ENCODE peak calls at places on chromosomes 7 and 10, in seven cellular contexts. One of them, this sample, is unnamed.

GRCh38 chr7:2943851-2944601 is 99.6 kb downstream of the CARD11 start:
- DNase-seq in stimulated activated CD8-positive, alpha-beta memory T cell treated with anti-CD3 and anti-CD28 coated beads, Interleukin-4, amount 100 ng/mL, for 4 hours: no peak
- DNase-seq in hypothalamus: no peak
- DNase-seq in occipital lobe: no peak
- DNase-seq in RWPE2: peak; percentile 45
- DNase-seq in NCI-H1694: no peak
- DNase-seq in anterior cingulate cortex: no peak
- DNase-seq in this sample: no peak

GRCh38 chr7:130865408-130866236 is 131.6 kb upstream of the KLF14 start:
- DNase-seq in anterior cingulate cortex: no peak
- DNase-seq in hypothalamus: no peak
- DNase-seq in RWPE2: no peak
- DNase-seq in NCI-H1694: no peak
- DNase-seq in occipital lobe: no peak
- DNase-seq in stimulated activated CD8-positive, alpha-beta memory T cell treated with anti-CD3 and anti-CD28 coated beads, Interleukin-4, amount 100 ng/mL, for 4 hours: no peak
- DNase-seq in this sample: no peak

GRCh38 chr7:151379534-151380198 is 30.2 kb downstream of the WDR86 start:
- DNase-seq in anterior cingulate cortex: no peak
- DNase-seq in hypothalamus: no peak
- DNase-seq in occipital lobe: no peak
- DNase-seq in stimulated activated CD8-positive, alpha-beta memory T cell treated with anti-CD3 and anti-CD28 coated beads, Interleukin-4, amount 100 ng/mL, for 4 hours: no peak
- DNase-seq in NCI-H1694: no peak
- DNase-seq in RWPE2: no peak
- DNase-seq in this sample: no peak

GRCh38 chr10:14383266-14383665 is 52.5 kb upstream of the FRMD4A start:
- DNase-seq in RWPE2: no peak
- DNase-seq in NCI-H1694: no peak
- DNase-seq in anterior cingulate cortex: no peak
- DNase-seq in hypothalamus: no peak
- DNase-seq in occipital lobe: no peak
- DNase-seq in stimulated activated CD8-positive, alpha-beta memory T cell treated with anti-CD3 and anti-CD28 coated beads, Interleukin-4, amount 100 ng/mL, for 4 hours: no peak
- DNase-seq in this sample: no peak

GRCh38 chr7:147170341-147171012 is 1053.9 kb downstream of the CNTNAP2 start:
- DNase-seq in hypothalamus: no peak
- DNase-seq in stimulated activated CD8-positive, alpha-beta memory T cell treated with anti-CD3 and anti-CD28 coated beads, Interleukin-4, amount 100 ng/mL, for 4 hours: no peak
- DNase-seq in anterior cingulate cortex: no peak
- DNase-seq in occipital lobe: no peak
- DNase-seq in NCI-H1694: no peak
- DNase-seq in RWPE2: no peak
- DNase-seq in this sample: no peak

GRCh38 chr7:39589323-39590111 is 23.3 kb downstream of the YAE1 start:
- DNase-seq in anterior cingulate cortex: no peak
- DNase-seq in stimulated activated CD8-positive, alpha-beta memory T cell treated with anti-CD3 and anti-CD28 coated beads, Interleukin-4, amount 100 ng/mL, for 4 hours: peak; percentile 35
- DNase-seq in occipital lobe: no peak
- DNase-seq in NCI-H1694: no peak
- DNase-seq in RWPE2: no peak
- DNase-seq in hypothalamus: no peak
- DNase-seq in this sample: no peak

GRCh38 chr7:106070201-106070551 is 41.9 kb downstream of the SYPL1 start:
- DNase-seq in NCI-H1694: no peak
- DNase-seq in stimulated activated CD8-positive, alpha-beta memory T cell treated with anti-CD3 and anti-CD28 coated beads, Interleukin-4, amount 100 ng/mL, for 4 hours: no peak
- DNase-seq in occipital lobe: no peak
- DNase-seq in anterior cingulate cortex: no peak
- DNase-seq in hypothalamus: no peak
- DNase-seq in RWPE2: no peak
- DNase-seq in this sample: no peak

GRCh38 chr7:98978672-98979071 is 100.3 kb downstream of the TRRAP start:
- DNase-seq in NCI-H1694: no peak
- DNase-seq in anterior cingulate cortex: no peak
- DNase-seq in hypothalamus: no peak
- DNase-seq in occipital lobe: no peak
- DNase-seq in stimulated activated CD8-positive, alpha-beta memory T cell treated with anti-CD3 and anti-CD28 coated beads, Interleukin-4, amount 100 ng/mL, for 4 hours: no peak
- DNase-seq in RWPE2: no peak
- DNase-seq in this sample: no peak

GRCh38 chr7:11923376-11923922 is 91.5 kb upstream of the THSD7A start:
- DNase-seq in hypothalamus: no peak
- DNase-seq in RWPE2: no peak
- DNase-seq in NCI-H1694: no peak
- DNase-seq in stimulated activated CD8-positive, alpha-beta memory T cell treated with anti-CD3 and anti-CD28 coated beads, Interleukin-4, amount 100 ng/mL, for 4 hours: no peak
- DNase-seq in anterior cingulate cortex: no peak
- DNase-seq in occipital lobe: no peak
- DNase-seq in this sample: no peak

GRCh38 chr7:97078023-97078988 is 39.2 kb upstream of the SDHAF3 start:
- DNase-seq in RWPE2: no peak
- DNase-seq in NCI-H1694: no peak
- DNase-seq in occipital lobe: no peak
- DNase-seq in anterior cingulate cortex: no peak
- DNase-seq in hypothalamus: no peak
- DNase-seq in stimulated activated CD8-positive, alpha-beta memory T cell treated with anti-CD3 and anti-CD28 coated beads, Interleukin-4, amount 100 ng/mL, for 4 hours: no peak
- DNase-seq in this sample: no peak

GRCh38 chr7:121204537-121204936 is 124.3 kb upstream of the WNT16 start:
- DNase-seq in anterior cingulate cortex: no peak
- DNase-seq in occipital lobe: no peak
- DNase-seq in stimulated activated CD8-positive, alpha-beta memory T cell treated with anti-CD3 and anti-CD28 coated beads, Interleukin-4, amount 100 ng/mL, for 4 hours: no peak
- DNase-seq in NCI-H1694: no peak
- DNase-seq in hypothalamus: no peak
- DNase-seq in RWPE2: no peak
- DNase-seq in this sample: no peak

GRCh38 chr7:76397409-76398183 is 11.9 kb downstream of the SSC4D start:
- DNase-seq in stimulated activated CD8-positive, alpha-beta memory T cell treated with anti-CD3 and anti-CD28 coated beads, Interleukin-4, amount 100 ng/mL, for 4 hours: peak; percentile 74
- DNase-seq in RWPE2: peak; percentile 81
- DNase-seq in occipital lobe: peak; percentile 58
- DNase-seq in hypothalamus: peak; percentile 58
- DNase-seq in anterior cingulate cortex: peak; percentile 77
- DNase-seq in NCI-H1694: no peak
- DNase-seq in this sample: peak; percentile 89

GRCh38 chr10:122417667-122418066 is 36.8 kb upstream of the ARMS2 start:
- DNase-seq in RWPE2: no peak
- DNase-seq in stimulated activated CD8-positive, alpha-beta memory T cell treated with anti-CD3 and anti-CD28 coated beads, Interleukin-4, amount 100 ng/mL, for 4 hours: no peak
- DNase-seq in hypothalamus: no peak
- DNase-seq in anterior cingulate cortex: no peak
- DNase-seq in NCI-H1694: no peak
- DNase-seq in occipital lobe: no peak
- DNase-seq in this sample: no peak

GRCh38 chr7:47647213-47647985 is 65.5 kb upstream of the TNS3 start:
- DNase-seq in hypothalamus: no peak
- DNase-seq in anterior cingulate cortex: no peak
- DNase-seq in RWPE2: no peak
- DNase-seq in stimulated activated CD8-positive, alpha-beta memory T cell treated with anti-CD3 and anti-CD28 coated beads, Interleukin-4, amount 100 ng/mL, for 4 hours: no peak
- DNase-seq in NCI-H1694: no peak
- DNase-seq in occipital lobe: no peak
- DNase-seq in this sample: no peak

GRCh38 chr10:115861455-115861854 is 411.6 kb downstream of the GFRA1 start:
- DNase-seq in RWPE2: no peak
- DNase-seq in stimulated activated CD8-positive, alpha-beta memory T cell treated with anti-CD3 and anti-CD28 coated beads, Interleukin-4, amount 100 ng/mL, for 4 hours: no peak
- DNase-seq in occipital lobe: no peak
- DNase-seq in anterior cingulate cortex: no peak
- DNase-seq in NCI-H1694: no peak
- DNase-seq in hypothalamus: no peak
- DNase-seq in this sample: no peak

GRCh38 chr7:124692420-124692819 is 73.2 kb downstream of the GPR37 start:
- DNase-seq in occipital lobe: no peak
- DNase-seq in NCI-H1694: no peak
- DNase-seq in RWPE2: no peak
- DNase-seq in hypothalamus: no peak
- DNase-seq in anterior cingulate cortex: no peak
- DNase-seq in stimulated activated CD8-positive, alpha-beta memory T cell treated with anti-CD3 and anti-CD28 coated beads, Interleukin-4, amount 100 ng/mL, for 4 hours: no peak
- DNase-seq in this sample: no peak

GRCh38 chr10:21100871-21101514 is 203.9 kb upstream of the NEBL start:
- DNase-seq in RWPE2: no peak
- DNase-seq in occipital lobe: no peak
- DNase-seq in NCI-H1694: no peak
- DNase-seq in stimulated activated CD8-positive, alpha-beta memory T cell treated with anti-CD3 and anti-CD28 coated beads, Interleukin-4, amount 100 ng/mL, for 4 hours: no peak
- DNase-seq in anterior cingulate cortex: no peak
- DNase-seq in hypothalamus: no peak
- DNase-seq in this sample: no peak

GRCh38 chr10:13894412-13895093 is 307.8 kb downstream of the PRPF18 start:
- DNase-seq in stimulated activated CD8-positive, alpha-beta memory T cell treated with anti-CD3 and anti-CD28 coated beads, Interleukin-4, amount 100 ng/mL, for 4 hours: no peak
- DNase-seq in hypothalamus: no peak
- DNase-seq in NCI-H1694: no peak
- DNase-seq in anterior cingulate cortex: no peak
- DNase-seq in RWPE2: no peak
- DNase-seq in occipital lobe: no peak
- DNase-seq in this sample: no peak

GRCh38 chr7:130423636-130424035 is 17.2 kb downstream of the CEP41 start:
- DNase-seq in anterior cingulate cortex: no peak
- DNase-seq in NCI-H1694: no peak
- DNase-seq in hypothalamus: no peak
- DNase-seq in RWPE2: no peak
- DNase-seq in occipital lobe: no peak
- DNase-seq in stimulated activated CD8-positive, alpha-beta memory T cell treated with anti-CD3 and anti-CD28 coated beads, Interleukin-4, amount 100 ng/mL, for 4 hours: no peak
- DNase-seq in this sample: no peak

GRCh38 chr7:127629268-127629854 is 11.4 kb upstream of the PAX4 start:
- DNase-seq in stimulated activated CD8-positive, alpha-beta memory T cell treated with anti-CD3 and anti-CD28 coated beads, Interleukin-4, amount 100 ng/mL, for 4 hours: no peak
- DNase-seq in NCI-H1694: no peak
- DNase-seq in anterior cingulate cortex: no peak
- DNase-seq in RWPE2: no peak
- DNase-seq in occipital lobe: no peak
- DNase-seq in hypothalamus: no peak
- DNase-seq in this sample: no peak

GRCh38 chr7:50534690-50535290 is 30.4 kb downstream of the DDC start:
- DNase-seq in occipital lobe: no peak
- DNase-seq in NCI-H1694: no peak
- DNase-seq in anterior cingulate cortex: peak; percentile 3
- DNase-seq in stimulated activated CD8-positive, alpha-beta memory T cell treated with anti-CD3 and anti-CD28 coated beads, Interleukin-4, amount 100 ng/mL, for 4 hours: no peak
- DNase-seq in RWPE2: no peak
- DNase-seq in hypothalamus: no peak
- DNase-seq in this sample: no peak

GRCh38 chr10:66782776-66783175 is 143.1 kb upstream of the LRRTM3 start:
- DNase-seq in stimulated activated CD8-positive, alpha-beta memory T cell treated with anti-CD3 and anti-CD28 coated beads, Interleukin-4, amount 100 ng/mL, for 4 hours: no peak
- DNase-seq in RWPE2: no peak
- DNase-seq in occipital lobe: no peak
- DNase-seq in NCI-H1694: no peak
- DNase-seq in anterior cingulate cortex: no peak
- DNase-seq in hypothalamus: no peak
- DNase-seq in this sample: no peak

GRCh38 chr10:127802532-127803055 is 65.6 kb downstream of the FOXI2 start:
- DNase-seq in hypothalamus: no peak
- DNase-seq in NCI-H1694: no peak
- DNase-seq in anterior cingulate cortex: no peak
- DNase-seq in occipital lobe: no peak
- DNase-seq in stimulated activated CD8-positive, alpha-beta memory T cell treated with anti-CD3 and anti-CD28 coated beads, Interleukin-4, amount 100 ng/mL, for 4 hours: no peak
- DNase-seq in RWPE2: no peak
- DNase-seq in this sample: no peak

GRCh38 chr7:54904986-54905385 is 113.8 kb upstream of the EGFR start:
- DNase-seq in stimulated activated CD8-positive, alpha-beta memory T cell treated with anti-CD3 and anti-CD28 coated beads, Interleukin-4, amount 100 ng/mL, for 4 hours: no peak
- DNase-seq in RWPE2: no peak
- DNase-seq in occipital lobe: no peak
- DNase-seq in anterior cingulate cortex: no peak
- DNase-seq in hypothalamus: no peak
- DNase-seq in NCI-H1694: no peak
- DNase-seq in this sample: no peak

GRCh38 chr7:129790136-129790535 is 162.6 kb downstream of the UBE2H start:
- DNase-seq in RWPE2: no peak
- DNase-seq in hypothalamus: no peak
- DNase-seq in NCI-H1694: no peak
- DNase-seq in occipital lobe: no peak
- DNase-seq in anterior cingulate cortex: no peak
- DNase-seq in stimulated activated CD8-positive, alpha-beta memory T cell treated with anti-CD3 and anti-CD28 coated beads, Interleukin-4, amount 100 ng/mL, for 4 hours: no peak
- DNase-seq in this sample: no peak

GRCh38 chr7:23469150-23469960 is 936 bp downstream of the IGF2BP3 start:
- DNase-seq in NCI-H1694: no peak
- DNase-seq in hypothalamus: no peak
- DNase-seq in occipital lobe: no peak
- DNase-seq in RWPE2: no peak
- DNase-seq in stimulated activated CD8-positive, alpha-beta memory T cell treated with anti-CD3 and anti-CD28 coated beads, Interleukin-4, amount 100 ng/mL, for 4 hours: no peak
- DNase-seq in anterior cingulate cortex: no peak
- DNase-seq in this sample: no peak

GRCh38 chr10:113631680-113632079 is 32.2 kb downstream of the NRAP start:
- DNase-seq in stimulated activated CD8-positive, alpha-beta memory T cell treated with anti-CD3 and anti-CD28 coated beads, Interleukin-4, amount 100 ng/mL, for 4 hours: no peak
- DNase-seq in RWPE2: no peak
- DNase-seq in hypothalamus: no peak
- DNase-seq in anterior cingulate cortex: no peak
- DNase-seq in occipital lobe: no peak
- DNase-seq in NCI-H1694: no peak
- DNase-seq in this sample: no peak

GRCh38 chr10:83680470-83680891 is 458.8 kb upstream of the GHITM start:
- DNase-seq in occipital lobe: no peak
- DNase-seq in RWPE2: no peak
- DNase-seq in NCI-H1694: no peak
- DNase-seq in hypothalamus: no peak
- DNase-seq in stimulated activated CD8-positive, alpha-beta memory T cell treated with anti-CD3 and anti-CD28 coated beads, Interleukin-4, amount 100 ng/mL, for 4 hours: no peak
- DNase-seq in anterior cingulate cortex: peak; percentile 5
- DNase-seq in this sample: no peak

GRCh38 chr10:125085281-125085680 is 75.1 kb downstream of the CTBP2 start:
- DNase-seq in NCI-H1694: no peak
- DNase-seq in RWPE2: no peak
- DNase-seq in stimulated activated CD8-positive, alpha-beta memory T cell treated with anti-CD3 and anti-CD28 coated beads, Interleukin-4, amount 100 ng/mL, for 4 hours: no peak
- DNase-seq in anterior cingulate cortex: peak; percentile 25
- DNase-seq in hypothalamus: no peak
- DNase-seq in occipital lobe: no peak
- DNase-seq in this sample: peak; percentile 28

GRCh38 chr10:122164028-122164601 is 107.0 kb upstream of the BTBD16 start:
- DNase-seq in hypothalamus: peak; percentile 64
- DNase-seq in NCI-H1694: no peak
- DNase-seq in occipital lobe: peak; percentile 79
- DNase-seq in RWPE2: no peak
- DNase-seq in stimulated activated CD8-positive, alpha-beta memory T cell treated with anti-CD3 and anti-CD28 coated beads, Interleukin-4, amount 100 ng/mL, for 4 hours: no peak
- DNase-seq in anterior cingulate cortex: peak; percentile 84
- DNase-seq in this sample: no peak

GRCh38 chr7:101565601-101566209 is 63.4 kb downstream of the MYL10 start:
- DNase-seq in occipital lobe: no peak
- DNase-seq in stimulated activated CD8-positive, alpha-beta memory T cell treated with anti-CD3 and anti-CD28 coated beads, Interleukin-4, amount 100 ng/mL, for 4 hours: no peak
- DNase-seq in hypothalamus: no peak
- DNase-seq in anterior cingulate cortex: no peak
- DNase-seq in RWPE2: peak; percentile 40
- DNase-seq in NCI-H1694: no peak
- DNase-seq in this sample: no peak

GRCh38 chr7:77433901-77434300 is 17.8 kb upstream of the GSAP start:
- DNase-seq in anterior cingulate cortex: no peak
- DNase-seq in hypothalamus: no peak
- DNase-seq in stimulated activated CD8-positive, alpha-beta memory T cell treated with anti-CD3 and anti-CD28 coated beads, Interleukin-4, amount 100 ng/mL, for 4 hours: no peak
- DNase-seq in NCI-H1694: no peak
- DNase-seq in occipital lobe: no peak
- DNase-seq in RWPE2: no peak
- DNase-seq in this sample: no peak

GRCh38 chr10:76251773-76252617 is 820.6 kb downstream of the LRMDA start:
- DNase-seq in RWPE2: no peak
- DNase-seq in NCI-H1694: no peak
- DNase-seq in anterior cingulate cortex: no peak
- DNase-seq in hypothalamus: no peak
- DNase-seq in stimulated activated CD8-positive, alpha-beta memory T cell treated with anti-CD3 and anti-CD28 coated beads, Interleukin-4, amount 100 ng/mL, for 4 hours: no peak
- DNase-seq in occipital lobe: no peak
- DNase-seq in this sample: no peak

GRCh38 chr7:38411404-38411803 is 138.0 kb upstream of the TARP start:
- DNase-seq in anterior cingulate cortex: no peak
- DNase-seq in NCI-H1694: no peak
- DNase-seq in stimulated activated CD8-positive, alpha-beta memory T cell treated with anti-CD3 and anti-CD28 coated beads, Interleukin-4, amount 100 ng/mL, for 4 hours: no peak
- DNase-seq in occipital lobe: no peak
- DNase-seq in hypothalamus: no peak
- DNase-seq in RWPE2: no peak
- DNase-seq in this sample: no peak

GRCh38 chr10:94430705-94431104 is 28.4 kb downstream of the TBC1D12 start:
- DNase-seq in stimulated activated CD8-positive, alpha-beta memory T cell treated with anti-CD3 and anti-CD28 coated beads, Interleukin-4, amount 100 ng/mL, for 4 hours: no peak
- DNase-seq in NCI-H1694: no peak
- DNase-seq in hypothalamus: no peak
- DNase-seq in anterior cingulate cortex: no peak
- DNase-seq in occipital lobe: no peak
- DNase-seq in RWPE2: no peak
- DNase-seq in this sample: no peak

GRCh38 chr7:46139079-46139478 is 218.0 kb upstream of the IGFBP3 start:
- DNase-seq in occipital lobe: no peak
- DNase-seq in RWPE2: no peak
- DNase-seq in stimulated activated CD8-positive, alpha-beta memory T cell treated with anti-CD3 and anti-CD28 coated beads, Interleukin-4, amount 100 ng/mL, for 4 hours: no peak
- DNase-seq in hypothalamus: no peak
- DNase-seq in anterior cingulate cortex: no peak
- DNase-seq in NCI-H1694: no peak
- DNase-seq in this sample: no peak

This sample was measured in psoas muscle.